ENCODE peak calls at places on chromosome 11, in four cellular contexts. W is K562, A is GM12878, H is HepG2. P is an unnamed sample.

GRCh38 chr11:86869966-86870570 is 69.7 kb downstream of the PRSS23 start:
- DNase-seq in W (peak), A (no peak), H (peak), P (peak)

GRCh38 chr11:90434858-90435257 is 212.0 kb upstream of the CHORDC1 start:
- DNase-seq in W (no peak), A (no peak), H (peak), P (no peak)

GRCh38 chr11:90913131-90913668 is 690.4 kb upstream of the CHORDC1 start:
- DNase-seq in W (no peak), A (no peak), H (no peak), P (no peak)

GRCh38 chr11:67027943-67028542 is 5.1 kb downstream of the SYT12 start:
- DNase-seq in W (peak), A (peak), H (no peak), P (no peak)

GRCh38 chr11:91239359-91239758 is 985.3 kb upstream of the FAT3 start:
- DNase-seq in W (no peak), A (no peak), H (no peak), P (no peak)

GRCh38 chr11:33735426-33736147 is 636 bp downstream of the CD59 start:
- DNase-seq in W (no peak), A (peak), H (peak), P (peak)

GRCh38 chr11:61679893-61680621 is at the start of gene DAGLA:
- DNase-seq in W (peak), A (no peak), H (peak), P (no peak)

GRCh38 chr11:107682182-107682971 is 29.5 kb downstream of the SLN start:
- DNase-seq in W (no peak), A (no peak), H (no peak), P (no peak)

GRCh38 chr11:64804346-64805210 is 1.6 kb upstream of the MAP4K2 start:
- DNase-seq in W (no peak), A (no peak), H (no peak), P (no peak)

GRCh38 chr11:130159657-130160459 is at the start of gene ST14:
- DNase-seq in W (no peak), A (no peak), H (no peak), P (peak)

GRCh38 chr11:119093666-119093950 is 8.0 kb downstream of the DPAGT1 start:
- DNase-seq in W (no peak), A (no peak), H (no peak), P (no peak)

GRCh38 chr11:117284053-117284452 is 7.1 kb upstream of the BACE1-AS start:
- DNase-seq in W (no peak), A (no peak), H (no peak), P (no peak)

GRCh38 chr11:117281869-117282268 is 9.3 kb upstream of the BACE1-AS start:
- DNase-seq in W (no peak), A (no peak), H (no peak), P (no peak)

GRCh38 chr11:117279711-117280376 is 11.3 kb upstream of the BACE1-AS start:
- DNase-seq in W (no peak), A (no peak), H (no peak), P (no peak)

GRCh38 chr11:117282956-117283355 is 8.2 kb upstream of the BACE1-AS start:
- DNase-seq in W (no peak), A (no peak), H (no peak), P (no peak)

GRCh38 chr11:117281159-117281558 is 10.0 kb upstream of the BACE1-AS start:
- DNase-seq in W (no peak), A (no peak), H (no peak), P (no peak)
- TF ChIP-seq GABPA in W (no peak), A (no peak), H (no peak), P (no peak)

DNA sequence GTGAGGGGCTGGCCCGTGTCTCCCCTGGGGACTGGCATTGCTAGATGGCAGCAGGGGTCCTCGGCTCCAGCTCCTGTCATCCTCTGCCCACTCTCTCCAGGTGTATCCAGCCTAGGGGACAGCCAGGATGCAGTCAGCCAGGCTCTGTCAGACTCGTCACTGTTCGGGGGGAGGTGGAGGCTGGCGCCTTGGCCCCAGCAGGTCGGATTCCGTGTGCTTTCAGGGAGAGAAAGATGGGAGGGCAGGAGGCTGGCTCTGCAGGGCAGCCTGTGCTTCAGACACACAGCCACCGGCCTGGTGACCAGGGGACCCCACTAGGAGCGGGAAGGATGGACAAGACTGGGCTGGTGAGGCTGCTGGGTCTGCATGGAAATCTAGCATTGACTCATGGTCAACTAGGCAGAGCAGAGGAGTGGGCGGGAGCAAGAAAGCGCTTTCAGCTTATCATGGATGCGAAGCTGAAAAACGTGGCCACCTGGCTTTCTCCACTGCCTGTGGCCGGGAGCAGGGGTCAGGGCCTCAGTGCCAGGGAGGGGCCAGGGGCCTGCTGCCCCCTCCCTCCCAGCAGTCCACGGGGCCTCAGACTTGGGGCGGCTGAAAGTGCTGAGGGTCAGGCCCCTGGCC is 45.7 kb downstream of the ALX4 start:
- DNase-seq in W (no peak), A (no peak), H (no peak), P (no peak)
- TF ChIP-seq BRCA1 in W (no peak), A (no peak), H (no peak), P (no peak)

DNA sequence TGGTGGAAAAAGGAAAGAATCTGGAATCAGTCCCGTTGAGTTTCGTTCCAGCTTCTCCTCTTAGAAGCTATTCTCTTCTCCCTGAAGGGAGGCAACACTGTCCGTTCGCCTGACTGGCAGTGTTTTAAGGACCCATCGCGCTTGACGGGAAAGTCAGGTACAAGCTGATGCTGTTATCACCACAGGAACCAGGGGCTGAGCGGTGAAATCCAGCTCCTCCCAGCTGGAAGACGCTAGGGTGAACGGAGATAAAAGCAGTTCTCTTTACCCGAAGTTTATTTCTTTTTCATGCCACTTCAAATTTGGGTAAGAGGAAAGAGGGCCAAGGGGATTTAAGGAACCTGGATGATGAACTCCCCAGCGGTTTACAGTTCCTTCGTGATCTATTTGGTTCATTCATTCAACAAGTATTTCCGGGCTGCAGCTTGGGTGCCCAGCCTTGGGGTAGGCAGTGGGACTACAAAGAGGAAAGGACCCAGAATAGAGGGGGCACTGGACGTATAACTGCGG is 551 bp upstream of the DEUP1 start:
- DNase-seq in W (peak), A (no peak), H (no peak), P (peak)
- TF ChIP-seq EZH2 in W (no peak), A (no peak), H (no peak), P (no peak)

DNA sequence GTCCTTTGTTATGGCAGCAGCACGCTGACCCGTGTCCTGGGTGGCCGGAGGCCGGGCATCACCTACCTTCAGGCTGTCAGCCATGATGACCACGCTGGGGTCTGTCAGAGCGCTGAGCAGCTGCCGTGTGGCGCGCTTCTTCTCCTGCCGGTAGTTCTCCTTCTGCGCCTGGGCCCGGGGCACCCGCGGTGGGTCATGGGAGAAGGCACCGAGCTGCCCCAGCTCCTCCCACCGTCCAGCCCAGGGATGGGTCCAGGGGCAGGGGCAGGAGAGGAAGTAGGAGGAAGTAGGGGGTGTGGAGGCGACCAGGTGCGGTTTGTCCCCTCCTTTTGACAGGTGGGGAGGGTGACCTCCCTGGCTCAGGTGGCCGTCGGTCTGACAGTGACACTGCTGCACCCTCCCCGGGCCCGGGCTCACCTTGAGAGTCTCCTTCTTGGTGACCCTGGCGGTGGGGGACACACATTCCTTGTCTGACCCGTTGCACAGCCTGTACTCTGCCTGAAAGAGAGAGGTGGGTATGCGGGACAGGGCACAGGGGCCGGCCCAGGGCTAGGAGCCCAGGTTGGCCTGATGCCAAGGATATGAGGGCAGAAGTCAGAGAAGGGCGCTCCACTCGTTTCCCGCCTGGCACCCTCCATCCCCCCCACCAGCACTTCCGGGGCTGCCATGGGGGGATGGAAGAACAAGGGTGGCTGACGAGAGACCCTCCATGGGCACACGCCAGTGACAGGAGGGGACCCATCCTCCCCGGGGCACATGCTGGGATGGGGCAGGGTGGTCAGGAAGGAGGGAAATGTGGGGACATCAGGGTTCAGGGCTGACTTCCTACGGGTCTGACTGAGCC is 43.0 kb downstream of the OSBPL5 start:
- DNase-seq in W (no peak), A (no peak), H (no peak), P (no peak)
- TF ChIP-seq GABPA in W (no peak), A (no peak), H (no peak), P (no peak)

GRCh38 chr11:128279861-128280260 is 307.5 kb downstream of the ETS1 start:
- DNase-seq in W (no peak), A (no peak), H (no peak), P (no peak)
- TF ChIP-seq BRCA1 in W (no peak), A (no peak), H (no peak), P (no peak)